ENCODE peak calls at places on chromosomes 16 and 17, in nine cellular contexts. One of them, this sample, is unnamed.

GRCh38 chr17:77924757-77925336 is 33.7 kb upstream of the TNRC6C start:
- DNase-seq in activated T-helper 1 cell treated with anti-CD3 and anti-CD28 coated beads, Interleukin-2, amount 50 U/mL, for 16 hours: no peak
- DNase-seq in iPS-NIHi11: peak
- DNase-seq in fibroblast of lung: peak
- DNase-seq in Kasumi-1: no peak
- DNase-seq in CD4-positive, CD25-positive, alpha-beta regulatory T cell: no peak
- DNase-seq in T-helper 2 cell: no peak
- DNase-seq in EL: no peak
- DNase-seq in KG1: no peak
- DNase-seq in this sample: no peak

GRCh38 chr17:74199306-74200092 is 4.0 kb upstream of the RPL38 start:
- DNase-seq in T-helper 2 cell: peak
- DNase-seq in fibroblast of lung: peak
- DNase-seq in iPS-NIHi11: peak
- DNase-seq in EL: peak
- DNase-seq in activated T-helper 1 cell treated with anti-CD3 and anti-CD28 coated beads, Interleukin-2, amount 50 U/mL, for 16 hours: peak
- DNase-seq in CD4-positive, CD25-positive, alpha-beta regulatory T cell: peak
- DNase-seq in KG1: peak
- DNase-seq in Kasumi-1: peak
- DNase-seq in this sample: no peak

GRCh38 chr17:54920819-54921218 is 20.2 kb downstream of the TOM1L1 start:
- DNase-seq in CD4-positive, CD25-positive, alpha-beta regulatory T cell: no peak
- DNase-seq in KG1: no peak
- DNase-seq in T-helper 2 cell: no peak
- DNase-seq in Kasumi-1: no peak
- DNase-seq in fibroblast of lung: no peak
- DNase-seq in EL: no peak
- DNase-seq in activated T-helper 1 cell treated with anti-CD3 and anti-CD28 coated beads, Interleukin-2, amount 50 U/mL, for 16 hours: no peak
- DNase-seq in iPS-NIHi11: no peak
- DNase-seq in this sample: no peak

GRCh38 chr16:54934536-54935410 is 4.1 kb downstream of the IRX5 start:
- DNase-seq in EL: peak
- DNase-seq in iPS-NIHi11: no peak
- DNase-seq in KG1: no peak
- DNase-seq in activated T-helper 1 cell treated with anti-CD3 and anti-CD28 coated beads, Interleukin-2, amount 50 U/mL, for 16 hours: no peak
- DNase-seq in T-helper 2 cell: no peak
- DNase-seq in Kasumi-1: no peak
- DNase-seq in CD4-positive, CD25-positive, alpha-beta regulatory T cell: no peak
- DNase-seq in fibroblast of lung: peak
- DNase-seq in this sample: no peak

GRCh38 chr17:51493206-51493605 is 232.9 kb downstream of the UTP18 start:
- DNase-seq in activated T-helper 1 cell treated with anti-CD3 and anti-CD28 coated beads, Interleukin-2, amount 50 U/mL, for 16 hours: no peak
- DNase-seq in iPS-NIHi11: no peak
- DNase-seq in T-helper 2 cell: no peak
- DNase-seq in Kasumi-1: no peak
- DNase-seq in fibroblast of lung: no peak
- DNase-seq in CD4-positive, CD25-positive, alpha-beta regulatory T cell: no peak
- DNase-seq in EL: no peak
- DNase-seq in KG1: no peak
- DNase-seq in this sample: no peak

GRCh38 chr17:4194796-4195195 is 51.8 kb downstream of the CYB5D2 start:
- DNase-seq in iPS-NIHi11: no peak
- DNase-seq in Kasumi-1: peak
- DNase-seq in activated T-helper 1 cell treated with anti-CD3 and anti-CD28 coated beads, Interleukin-2, amount 50 U/mL, for 16 hours: no peak
- DNase-seq in CD4-positive, CD25-positive, alpha-beta regulatory T cell: no peak
- DNase-seq in T-helper 2 cell: no peak
- DNase-seq in fibroblast of lung: no peak
- DNase-seq in EL: no peak
- DNase-seq in KG1: no peak
- DNase-seq in this sample: no peak

GRCh38 chr16:27226476-27226875 is 23.1 kb downstream of the KDM8 start:
- DNase-seq in Kasumi-1: no peak
- DNase-seq in KG1: no peak
- DNase-seq in activated T-helper 1 cell treated with anti-CD3 and anti-CD28 coated beads, Interleukin-2, amount 50 U/mL, for 16 hours: no peak
- DNase-seq in EL: no peak
- DNase-seq in CD4-positive, CD25-positive, alpha-beta regulatory T cell: no peak
- DNase-seq in fibroblast of lung: no peak
- DNase-seq in iPS-NIHi11: no peak
- DNase-seq in T-helper 2 cell: no peak
- DNase-seq in this sample: no peak

GRCh38 chr17:3978421-3979275 is 14.4 kb upstream of the ATP2A3 start:
- DNase-seq in fibroblast of lung: peak
- DNase-seq in KG1: no peak
- DNase-seq in Kasumi-1: no peak
- DNase-seq in T-helper 2 cell: no peak
- DNase-seq in CD4-positive, CD25-positive, alpha-beta regulatory T cell: no peak
- DNase-seq in EL: peak
- DNase-seq in iPS-NIHi11: no peak
- DNase-seq in activated T-helper 1 cell treated with anti-CD3 and anti-CD28 coated beads, Interleukin-2, amount 50 U/mL, for 16 hours: no peak
- DNase-seq in this sample: no peak

GRCh38 chr17:68172461-68172954 is 75.3 kb upstream of the AMZ2 start:
- DNase-seq in T-helper 2 cell: peak
- DNase-seq in iPS-NIHi11: peak
- DNase-seq in KG1: peak
- DNase-seq in activated T-helper 1 cell treated with anti-CD3 and anti-CD28 coated beads, Interleukin-2, amount 50 U/mL, for 16 hours: peak
- DNase-seq in fibroblast of lung: peak
- DNase-seq in Kasumi-1: peak
- DNase-seq in CD4-positive, CD25-positive, alpha-beta regulatory T cell: peak
- DNase-seq in EL: peak
- DNase-seq in this sample: peak

GRCh38 chr17:7673239-7673638 is 14.1 kb downstream of the TP53 start:
- DNase-seq in KG1: peak
- DNase-seq in iPS-NIHi11: peak
- DNase-seq in activated T-helper 1 cell treated with anti-CD3 and anti-CD28 coated beads, Interleukin-2, amount 50 U/mL, for 16 hours: no peak
- DNase-seq in EL: peak
- DNase-seq in T-helper 2 cell: no peak
- DNase-seq in Kasumi-1: peak
- DNase-seq in fibroblast of lung: no peak
- DNase-seq in CD4-positive, CD25-positive, alpha-beta regulatory T cell: no peak
- DNase-seq in this sample: no peak

GRCh38 chr16:23181506-23181905 is 1.0 kb upstream of the SCNN1G start:
- DNase-seq in KG1: no peak
- DNase-seq in fibroblast of lung: no peak
- DNase-seq in CD4-positive, CD25-positive, alpha-beta regulatory T cell: no peak
- DNase-seq in activated T-helper 1 cell treated with anti-CD3 and anti-CD28 coated beads, Interleukin-2, amount 50 U/mL, for 16 hours: no peak
- DNase-seq in Kasumi-1: no peak
- DNase-seq in iPS-NIHi11: no peak
- DNase-seq in EL: no peak
- DNase-seq in T-helper 2 cell: no peak
- DNase-seq in this sample: no peak

GRCh38 chr17:27533874-27534815 is 77.9 kb downstream of the KSR1 start:
- DNase-seq in fibroblast of lung: peak
- DNase-seq in iPS-NIHi11: peak
- DNase-seq in T-helper 2 cell: no peak
- DNase-seq in activated T-helper 1 cell treated with anti-CD3 and anti-CD28 coated beads, Interleukin-2, amount 50 U/mL, for 16 hours: no peak
- DNase-seq in KG1: no peak
- DNase-seq in Kasumi-1: no peak
- DNase-seq in EL: peak
- DNase-seq in CD4-positive, CD25-positive, alpha-beta regulatory T cell: no peak
- DNase-seq in this sample: no peak

GRCh38 chr17:81037026-81037782 is 2.3 kb downstream of the BAIAP2 start:
- DNase-seq in T-helper 2 cell: no peak
- DNase-seq in fibroblast of lung: no peak
- DNase-seq in EL: no peak
- DNase-seq in Kasumi-1: no peak
- DNase-seq in KG1: no peak
- DNase-seq in iPS-NIHi11: no peak
- DNase-seq in CD4-positive, CD25-positive, alpha-beta regulatory T cell: no peak
- DNase-seq in activated T-helper 1 cell treated with anti-CD3 and anti-CD28 coated beads, Interleukin-2, amount 50 U/mL, for 16 hours: no peak
- DNase-seq in this sample: no peak

GRCh38 chr17:56824503-56824902 is 9.2 kb downstream of the C17orf67 start:
- DNase-seq in activated T-helper 1 cell treated with anti-CD3 and anti-CD28 coated beads, Interleukin-2, amount 50 U/mL, for 16 hours: no peak
- DNase-seq in KG1: no peak
- DNase-seq in T-helper 2 cell: no peak
- DNase-seq in EL: peak
- DNase-seq in Kasumi-1: no peak
- DNase-seq in iPS-NIHi11: no peak
- DNase-seq in fibroblast of lung: no peak
- DNase-seq in CD4-positive, CD25-positive, alpha-beta regulatory T cell: no peak
- DNase-seq in this sample: no peak

GRCh38 chr17:70137451-70138230 is 31.7 kb upstream of the KCNJ2 start:
- DNase-seq in T-helper 2 cell: no peak
- DNase-seq in CD4-positive, CD25-positive, alpha-beta regulatory T cell: no peak
- DNase-seq in activated T-helper 1 cell treated with anti-CD3 and anti-CD28 coated beads, Interleukin-2, amount 50 U/mL, for 16 hours: no peak
- DNase-seq in iPS-NIHi11: no peak
- DNase-seq in Kasumi-1: no peak
- DNase-seq in fibroblast of lung: peak
- DNase-seq in EL: peak
- DNase-seq in KG1: no peak
- DNase-seq in this sample: no peak

GRCh38 chr16:740459-740763 is 386 bp downstream of the CIAO3 start:
- DNase-seq in EL: no peak
- DNase-seq in activated T-helper 1 cell treated with anti-CD3 and anti-CD28 coated beads, Interleukin-2, amount 50 U/mL, for 16 hours: no peak
- DNase-seq in iPS-NIHi11: no peak
- DNase-seq in CD4-positive, CD25-positive, alpha-beta regulatory T cell: no peak
- DNase-seq in fibroblast of lung: no peak
- DNase-seq in Kasumi-1: no peak
- DNase-seq in KG1: no peak
- DNase-seq in T-helper 2 cell: no peak
- DNase-seq in this sample: no peak

GRCh38 chr17:1557355-1558095 is 5.1 kb downstream of the PITPNA start:
- DNase-seq in fibroblast of lung: peak
- DNase-seq in activated T-helper 1 cell treated with anti-CD3 and anti-CD28 coated beads, Interleukin-2, amount 50 U/mL, for 16 hours: no peak
- DNase-seq in KG1: no peak
- DNase-seq in Kasumi-1: no peak
- DNase-seq in EL: peak
- DNase-seq in T-helper 2 cell: no peak
- DNase-seq in iPS-NIHi11: no peak
- DNase-seq in CD4-positive, CD25-positive, alpha-beta regulatory T cell: no peak
- DNase-seq in this sample: no peak

GRCh38 chr17:18332909-18333489 is 17.9 kb downstream of the SMCR8 start:
- DNase-seq in CD4-positive, CD25-positive, alpha-beta regulatory T cell: no peak
- DNase-seq in KG1: no peak
- DNase-seq in Kasumi-1: no peak
- DNase-seq in T-helper 2 cell: no peak
- DNase-seq in EL: peak
- DNase-seq in iPS-NIHi11: no peak
- DNase-seq in activated T-helper 1 cell treated with anti-CD3 and anti-CD28 coated beads, Interleukin-2, amount 50 U/mL, for 16 hours: no peak
- DNase-seq in fibroblast of lung: no peak
- DNase-seq in this sample: no peak

GRCh38 chr16:66205287-66206167 is 161.0 kb upstream of the CDH5 start:
- DNase-seq in T-helper 2 cell: no peak
- DNase-seq in Kasumi-1: peak
- DNase-seq in CD4-positive, CD25-positive, alpha-beta regulatory T cell: no peak
- DNase-seq in fibroblast of lung: no peak
- DNase-seq in KG1: no peak
- DNase-seq in iPS-NIHi11: no peak
- DNase-seq in EL: peak
- DNase-seq in activated T-helper 1 cell treated with anti-CD3 and anti-CD28 coated beads, Interleukin-2, amount 50 U/mL, for 16 hours: no peak
- DNase-seq in this sample: no peak

GRCh38 chr16:30748634-30749445 is 615 bp downstream of the PHKG2 start:
- DNase-seq in activated T-helper 1 cell treated with anti-CD3 and anti-CD28 coated beads, Interleukin-2, amount 50 U/mL, for 16 hours: no peak
- DNase-seq in EL: peak
- DNase-seq in iPS-NIHi11: peak
- DNase-seq in CD4-positive, CD25-positive, alpha-beta regulatory T cell: peak
- DNase-seq in Kasumi-1: no peak
- DNase-seq in T-helper 2 cell: no peak
- DNase-seq in fibroblast of lung: peak
- DNase-seq in KG1: no peak
- DNase-seq in this sample: no peak

GRCh38 chr17:7428557-7428956 is at the start of gene SPEM3:
- DNase-seq in CD4-positive, CD25-positive, alpha-beta regulatory T cell: no peak
- DNase-seq in KG1: no peak
- DNase-seq in fibroblast of lung: no peak
- DNase-seq in iPS-NIHi11: no peak
- DNase-seq in Kasumi-1: no peak
- DNase-seq in T-helper 2 cell: no peak
- DNase-seq in activated T-helper 1 cell treated with anti-CD3 and anti-CD28 coated beads, Interleukin-2, amount 50 U/mL, for 16 hours: no peak
- DNase-seq in EL: no peak
- DNase-seq in this sample: no peak

GRCh38 chr16:79381552-79382042 is 218.9 kb downstream of the MAF start:
- DNase-seq in iPS-NIHi11: no peak
- DNase-seq in KG1: no peak
- DNase-seq in Kasumi-1: no peak
- DNase-seq in T-helper 2 cell: no peak
- DNase-seq in fibroblast of lung: no peak
- DNase-seq in activated T-helper 1 cell treated with anti-CD3 and anti-CD28 coated beads, Interleukin-2, amount 50 U/mL, for 16 hours: no peak
- DNase-seq in CD4-positive, CD25-positive, alpha-beta regulatory T cell: no peak
- DNase-seq in EL: no peak
- DNase-seq in this sample: peak

GRCh38 chr16:3770530-3770929 is 53.2 kb upstream of the TRAP1 start:
- DNase-seq in Kasumi-1: no peak
- DNase-seq in iPS-NIHi11: no peak
- DNase-seq in fibroblast of lung: no peak
- DNase-seq in EL: no peak
- DNase-seq in KG1: no peak
- DNase-seq in CD4-positive, CD25-positive, alpha-beta regulatory T cell: no peak
- DNase-seq in T-helper 2 cell: no peak
- DNase-seq in activated T-helper 1 cell treated with anti-CD3 and anti-CD28 coated beads, Interleukin-2, amount 50 U/mL, for 16 hours: no peak
- DNase-seq in this sample: no peak

GRCh38 chr16:67163164-67163902 is 1.2 kb upstream of the HSF4 start:
- DNase-seq in EL: peak
- DNase-seq in CD4-positive, CD25-positive, alpha-beta regulatory T cell: no peak
- DNase-seq in fibroblast of lung: peak
- DNase-seq in KG1: no peak
- DNase-seq in iPS-NIHi11: no peak
- DNase-seq in T-helper 2 cell: no peak
- DNase-seq in activated T-helper 1 cell treated with anti-CD3 and anti-CD28 coated beads, Interleukin-2, amount 50 U/mL, for 16 hours: no peak
- DNase-seq in Kasumi-1: no peak
- DNase-seq in this sample: no peak

GRCh38 chr16:68951991-68952877 is 108.9 kb downstream of the TANGO6 start:
- DNase-seq in fibroblast of lung: peak
- DNase-seq in EL: peak
- DNase-seq in Kasumi-1: no peak
- DNase-seq in activated T-helper 1 cell treated with anti-CD3 and anti-CD28 coated beads, Interleukin-2, amount 50 U/mL, for 16 hours: no peak
- DNase-seq in iPS-NIHi11: no peak
- DNase-seq in CD4-positive, CD25-positive, alpha-beta regulatory T cell: no peak
- DNase-seq in KG1: no peak
- DNase-seq in T-helper 2 cell: no peak
- DNase-seq in this sample: no peak

GRCh38 chr17:40617678-40618240 is 29.9 kb downstream of the SMARCE1 start:
- DNase-seq in iPS-NIHi11: no peak
- DNase-seq in T-helper 2 cell: no peak
- DNase-seq in activated T-helper 1 cell treated with anti-CD3 and anti-CD28 coated beads, Interleukin-2, amount 50 U/mL, for 16 hours: no peak
- DNase-seq in fibroblast of lung: no peak
- DNase-seq in EL: no peak
- DNase-seq in Kasumi-1: no peak
- DNase-seq in KG1: no peak
- DNase-seq in CD4-positive, CD25-positive, alpha-beta regulatory T cell: no peak
- DNase-seq in this sample: no peak

GRCh38 chr17:64150237-64151015 is 20.5 kb upstream of the ERN1 start:
- DNase-seq in CD4-positive, CD25-positive, alpha-beta regulatory T cell: no peak
- DNase-seq in KG1: no peak
- DNase-seq in fibroblast of lung: no peak
- DNase-seq in Kasumi-1: no peak
- DNase-seq in activated T-helper 1 cell treated with anti-CD3 and anti-CD28 coated beads, Interleukin-2, amount 50 U/mL, for 16 hours: no peak
- DNase-seq in EL: peak
- DNase-seq in T-helper 2 cell: no peak
- DNase-seq in iPS-NIHi11: no peak
- DNase-seq in this sample: no peak

This sample was measured in NCI-H2227 treated with DMSO at 0.1 percent for 48 hours.